ENCODE peak calls at places on chromosomes 16 and 17, in ten cellular contexts. G, N, Q, S, C, L, X, B, V and P are unnamed samples.

GRCh38 chr16:30561212-30561816 is 3.1 kb upstream of the ZNF764 start:
- DNase-seq in G (no peak), N (peak), Q (peak), S (peak), C (no peak), L (no peak), X (no peak), B (peak), V (peak), P (no peak)

GRCh38 chr16:86806181-86806837 is 228.0 kb downstream of the FOXL1 start:
- DNase-seq in G (no peak), N (no peak), Q (no peak), S (no peak), C (no peak), L (no peak), X (no peak), B (no peak), V (no peak), P (no peak)

GRCh38 chr16:969508-970378 is 1.0 kb downstream of the LMF1 start:
- DNase-seq in G (peak), N (peak), Q (no peak), S (peak), C (no peak), L (no peak), X (no peak), B (peak), V (peak), P (no peak)

GRCh38 chr17:57106107-57106835 is 21.2 kb downstream of the AKAP1 start:
- DNase-seq in G (no peak), N (peak), Q (no peak), S (peak), C (peak), L (no peak), X (no peak), B (peak), V (peak), P (no peak)

GRCh38 chr16:64380751-64381150 is 741.1 kb downstream of the CDH11 start:
- DNase-seq in G (no peak), N (no peak), Q (no peak), S (no peak), C (peak), L (no peak), X (no peak), B (no peak), V (no peak), P (no peak)

GRCh38 chr17:75757086-75757681 is 7.8 kb downstream of the GALK1 start:
- DNase-seq in G (no peak), N (no peak), Q (no peak), S (no peak), C (no peak), L (no peak), X (no peak), B (no peak), V (peak), P (no peak)

GRCh38 chr17:47620503-47621245 is 29.0 kb upstream of the KPNB1 start:
- DNase-seq in G (no peak), N (no peak), Q (no peak), S (peak), C (no peak), L (no peak), X (no peak), B (no peak), V (no peak), P (peak)

GRCh38 chr17:32298298-32298697 is 32.7 kb downstream of the RHBDL3 start:
- DNase-seq in G (no peak), N (no peak), Q (no peak), S (no peak), C (no peak), L (no peak), X (no peak), B (no peak), V (no peak), P (no peak)

GRCh38 chr17:80086081-80086480 is 15.3 kb upstream of the GAA start:
- DNase-seq in G (no peak), N (peak), Q (no peak), S (no peak), C (no peak), L (no peak), X (no peak), B (no peak), V (no peak), P (no peak)

GRCh38 chr16:57635266-57636097 is 7.1 kb downstream of the ADGRG1 start:
- DNase-seq in G (no peak), N (no peak), Q (no peak), S (peak), C (no peak), L (no peak), X (no peak), B (peak), V (no peak), P (no peak)

GRCh38 chr16:58119509-58119845 is 9.7 kb downstream of the CFAP20 start:
- DNase-seq in G (no peak), N (no peak), Q (no peak), S (no peak), C (no peak), L (peak), X (no peak), B (no peak), V (no peak), P (no peak)

GRCh38 chr17:82121660-82122629 is 23.9 kb upstream of the FASN start:
- DNase-seq in G (no peak), N (no peak), Q (no peak), S (no peak), C (no peak), L (no peak), X (no peak), B (no peak), V (no peak), P (no peak)

GRCh38 chr16:53545433-53545832 is 42.4 kb upstream of the AKTIP start:
- DNase-seq in G (no peak), N (no peak), Q (no peak), S (no peak), C (no peak), L (no peak), X (no peak), B (no peak), V (no peak), P (no peak)

GRCh38 chr17:549197-550040 is 165.2 kb downstream of the VPS53 start:
- DNase-seq in G (peak), N (no peak), Q (no peak), S (no peak), C (no peak), L (no peak), X (no peak), B (no peak), V (no peak), P (no peak)

GRCh38 chr17:59366040-59366757 is 34.7 kb downstream of the YPEL2 start:
- DNase-seq in G (no peak), N (no peak), Q (peak), S (no peak), C (no peak), L (peak), X (no peak), B (peak), V (no peak), P (peak)

GRCh38 chr16:87201052-87201451 is 116.1 kb downstream of the C16orf95 start:
- DNase-seq in G (peak), N (peak), Q (no peak), S (peak), C (no peak), L (no peak), X (peak), B (no peak), V (no peak), P (peak)

GRCh38 chr16:31267332-31268032 is 7.7 kb downstream of the ITGAM start:
- DNase-seq in G (no peak), N (no peak), Q (no peak), S (peak), C (no peak), L (no peak), X (no peak), B (no peak), V (no peak), P (peak)

GRCh38 chr16:49620158-49620867 is 235.6 kb downstream of the ZNF423 start:
- DNase-seq in G (peak), N (peak), Q (no peak), S (peak), C (peak), L (no peak), X (no peak), B (peak), V (peak), P (peak)

GRCh38 chr17:55279788-55280579 is 15.2 kb downstream of the HLF start:
- DNase-seq in G (no peak), N (no peak), Q (no peak), S (no peak), C (no peak), L (no peak), X (no peak), B (no peak), V (no peak), P (no peak)